ENCODE peak calls at places on chromosomes 16 and 17, in ten cellular contexts. X is activated T-helper 1 cell treated with anti-CD3 and anti-CD28 coated beads, Interleukin-2, amount 50 U/mL, for 16 hours; U is caudate nucleus; A is ELF-1; S is lower leg skin; T is left ventricle myocardium superior; Q is germinal center; B is stimulated activated CD8-positive, alpha-beta memory T cell treated with anti-CD3 and anti-CD28 coated beads, Interleukin-4, amount 100 ng/mL, for 24 hours; V is endodermal cell; R is fibroblast of the conjunctiva. G is an unnamed sample.
A peak's percentile ranks its signal among the peaks of the same experiment; 100 is the strongest.

GRCh38 chr16:30697264-30698138 is 1.5 kb upstream of the SRCAP start:
- DNase-seq in X (no peak), U (no peak), A (peak; percentile 22), S (no peak), T (no peak), Q (peak; percentile 92), B (no peak), V (no peak), R (no peak), G (no peak)

GRCh38 chr16:86200722-86201121 is 301.8 kb downstream of the IRF8 start:
- DNase-seq in X (no peak), U (no peak), A (peak; percentile 37), S (peak; percentile 81), T (no peak), Q (no peak), B (no peak), V (peak; percentile 71), R (no peak), G (no peak)

GRCh38 chr16:88320947-88321634 is 61.7 kb upstream of the ZNF469 start:
- DNase-seq in X (no peak), U (no peak), A (no peak), S (no peak), T (no peak), Q (no peak), B (no peak), V (no peak), R (no peak), G (no peak)

GRCh38 chr16:88078111-88078775 is 127.0 kb downstream of the BANP start:
- DNase-seq in X (no peak), U (peak; percentile 16), A (no peak), S (no peak), T (peak; percentile 19), Q (no peak), B (no peak), V (no peak), R (no peak), G (no peak)

GRCh38 chr16:54446639-54447038 is 160.1 kb upstream of the IRX3 start:
- DNase-seq in X (no peak), U (peak; percentile 76), A (no peak), S (peak; percentile 91), T (peak; percentile 80), Q (no peak), B (no peak), V (no peak), R (peak; percentile 85), G (no peak)

GRCh38 chr17:57678393-57678792 is 66.7 kb downstream of the CCDC182 start:
- DNase-seq in X (no peak), U (no peak), A (no peak), S (peak; percentile 45), T (no peak), Q (no peak), B (no peak), V (peak; percentile 61), R (no peak), G (no peak)

GRCh38 chr17:50175035-50175788 is 9.4 kb downstream of the SGCA start:
- DNase-seq in X (no peak), U (no peak), A (no peak), S (no peak), T (no peak), Q (no peak), B (no peak), V (no peak), R (no peak), G (no peak)

GRCh38 chr16:57094911-57095310 is 2.5 kb downstream of the CPNE2 start:
- DNase-seq in X (no peak), U (no peak), A (no peak), S (no peak), T (no peak), Q (no peak), B (no peak), V (no peak), R (no peak), G (no peak)

GRCh38 chr16:22189473-22190168 is 16.5 kb upstream of the EEF2K start:
- DNase-seq in X (peak; percentile 86), U (no peak), A (no peak), S (peak; percentile 95), T (peak; percentile 62), Q (peak; percentile 49), B (peak; percentile 79), V (peak; percentile 70), R (no peak), G (no peak)

GRCh38 chr17:3556905-3557767 is 476 bp downstream of the TRPV3 start:
- DNase-seq in X (no peak), U (no peak), A (peak; percentile 29), S (no peak), T (no peak), Q (peak; percentile 66), B (no peak), V (peak; percentile 57), R (no peak), G (no peak)

GRCh38 chr16:31696968-31697743 is 169.5 kb downstream of the AHSP start:
- DNase-seq in X (no peak), U (no peak), A (peak; percentile 21), S (no peak), T (no peak), Q (no peak), B (no peak), V (no peak), R (peak; percentile 21), G (no peak)

GRCh38 chr17:60573139-60573975 is 26.6 kb upstream of the PPM1D start:
- DNase-seq in X (no peak), U (no peak), A (peak; percentile 92), S (peak; percentile 49), T (no peak), Q (no peak), B (no peak), V (peak; percentile 62), R (no peak), G (no peak)

GRCh38 chr16:68644715-68645493 is at the start of gene CDH3:
- DNase-seq in X (no peak), U (peak; percentile 4), A (peak; percentile 89), S (peak; percentile 87), T (no peak), Q (peak; percentile 53), B (no peak), V (peak; percentile 97), R (no peak), G (no peak)

GRCh38 chr17:44130693-44131349 is 7.4 kb upstream of the HDAC5 start:
- DNase-seq in X (no peak), U (no peak), A (no peak), S (no peak), T (no peak), Q (no peak), B (no peak), V (no peak), R (no peak), G (no peak)

GRCh38 chr17:29627951-29628350 is 5.2 kb upstream of the CORO6 start:
- DNase-seq in X (no peak), U (no peak), A (no peak), S (peak; percentile 21), T (no peak), Q (no peak), B (no peak), V (no peak), R (no peak), G (no peak)